ENCODE peak calls at places on chromosomes 13 and 19, in seven cellular contexts. D is lung microvascular endothelial cell, U is DMS153, X is right atrium auricular region, M is glutamatergic neuron, J is BJ, P is T-helper 2 cell. K is an unnamed sample.

GRCh38 chr19:14093117-14093784 is 2.7 kb upstream of the SAMD1 start:
- DNase-seq in M (no peak), X (no peak), P (no peak), D (no peak), J (no peak), U (no peak), K (no peak)

GRCh38 chr19:6041071-6041470 is 63.1 kb upstream of the RANBP3 start:
- DNase-seq in U (no peak), J (no peak), M (no peak), D (no peak), X (peak), P (no peak), K (no peak)

GRCh38 chr19:12840091-12841079 is 2.1 kb downstream of the MAST1 start:
- DNase-seq in X (no peak), M (peak), U (peak), J (peak), P (peak), D (peak), K (no peak)

GRCh38 chr13:31011193-31011860 is 78.9 kb downstream of the TEX26 start:
- DNase-seq in P (no peak), J (no peak), M (no peak), D (no peak), U (no peak), X (no peak), K (no peak)

GRCh38 chr13:28268800-28269223 is 130.5 kb downstream of the PAN3 start:
- DNase-seq in P (peak), U (no peak), M (no peak), X (no peak), J (no peak), D (no peak), K (no peak)

GRCh38 chr19:19294914-19295313 is 21.8 kb upstream of the TM6SF2 start:
- DNase-seq in M (no peak), U (no peak), J (no peak), D (no peak), P (no peak), X (no peak), K (no peak)

GRCh38 chr13:40344270-40345148 is 321.9 kb downstream of the FOXO1 start:
- DNase-seq in D (no peak), M (no peak), X (no peak), P (no peak), J (no peak), U (peak), K (no peak)

GRCh38 chr13:80012281-80012680 is 328.6 kb downstream of the SPRY2 start:
- DNase-seq in U (no peak), P (no peak), X (no peak), J (no peak), D (peak), M (no peak), K (no peak)

GRCh38 chr19:39428309-39429112 is 7.2 kb downstream of the RPS16 start:
- DNase-seq in M (peak), U (no peak), X (no peak), D (peak), J (peak), P (no peak), K (no peak)

GRCh38 chr13:110399801-110400200 is 92.7 kb downstream of the COL4A2 start:
- DNase-seq in J (no peak), D (no peak), P (no peak), U (no peak), X (no peak), M (no peak), K (no peak)

GRCh38 chr13:95199896-95200295 is 101.4 kb downstream of the ABCC4 start:
- DNase-seq in X (no peak), M (no peak), P (no peak), U (no peak), J (no peak), D (no peak), K (no peak)

GRCh38 chr13:106232680-106233079 is 302.8 kb downstream of the EFNB2 start:
- DNase-seq in J (no peak), M (no peak), D (no peak), P (no peak), U (no peak), X (no peak), K (no peak)

GRCh38 chr13:23979361-23980159 is 82.3 kb upstream of the C1QTNF9B start:
- DNase-seq in P (no peak), J (peak), M (peak), U (no peak), D (peak), X (peak), K (peak)

GRCh38 chr19:33697766-33698165 is 76.0 kb downstream of the CHST8 start:
- DNase-seq in J (no peak), D (no peak), U (no peak), P (no peak), X (no peak), M (no peak), K (no peak)

GRCh38 chr19:49528211-49528771 is 488 bp downstream of the RCN3 start:
- DNase-seq in X (no peak), J (no peak), U (no peak), D (peak), M (no peak), P (no peak), K (no peak)

GRCh38 chr19:51196181-51196580 is 28.7 kb upstream of the CD33 start:
- DNase-seq in P (peak), X (no peak), U (no peak), J (no peak), D (no peak), M (no peak), K (no peak)

GRCh38 chr13:29523199-29523931 is 72.1 kb downstream of the SLC7A1 start:
- DNase-seq in M (no peak), P (no peak), D (no peak), J (no peak), U (no peak), X (peak), K (no peak)

GRCh38 chr19:49833594-49833993 is 15.5 kb downstream of the MED25 start:
- DNase-seq in X (no peak), P (no peak), U (no peak), M (no peak), D (no peak), J (no peak), K (no peak)

K was measured in AG09319.